ENCODE peak calls at places on chromosomes 7 and 10, in six cellular contexts. One of them, this sample, is unnamed. For H3F3A and H3K4me1, the result is how much of the 10 kb centered on the place peaks cover.

GRCh38 chr7:16422100-16422430 is 727 bp upstream of the CRPPA start:
- DNase-seq in PC-9: no peak
- DNase-seq in GM23248: peak
- DNase-seq in MM.1S: no peak
- DNase-seq in GM23338: no peak
- DNase-seq in PC-3: no peak
- DNase-seq in this sample: no peak

GRCh38 chr7:140512317-140513000 is 33.2 kb upstream of the MKRN1 start:
- DNase-seq in PC-9: peak
- DNase-seq in GM23248: peak
- DNase-seq in MM.1S: no peak
- DNase-seq in GM23338: no peak
- DNase-seq in PC-3: peak
- DNase-seq in this sample: no peak

GRCh38 chr7:24378871-24379608 is 95.0 kb downstream of the NPY start:
- DNase-seq in PC-9: peak
- DNase-seq in GM23248: peak
- DNase-seq in MM.1S: no peak
- DNase-seq in GM23338: no peak
- DNase-seq in PC-3: peak
- DNase-seq in this sample: no peak

GRCh38 chr10:3869036-3869435 is 84.0 kb upstream of the KLF6 start:
- DNase-seq in PC-9: no peak
- DNase-seq in GM23248: no peak
- DNase-seq in MM.1S: no peak
- DNase-seq in GM23338: no peak
- DNase-seq in PC-3: no peak
- DNase-seq in this sample: no peak

GRCh38 chr7:102106625-102107024 is 180.0 kb upstream of the SH2B2 start:
- DNase-seq in PC-9: no peak
- DNase-seq in GM23248: peak
- DNase-seq in MM.1S: no peak
- DNase-seq in GM23338: no peak
- DNase-seq in PC-3: no peak
- DNase-seq in this sample: no peak

GRCh38 chr10:129320340-129320739 is 146.7 kb upstream of the MGMT start:
- DNase-seq in PC-9: no peak
- DNase-seq in GM23248: no peak
- DNase-seq in MM.1S: no peak
- DNase-seq in GM23338: no peak
- DNase-seq in PC-3: no peak
- DNase-seq in this sample: no peak

GRCh38 chr10:1526427-1527055 is 210.8 kb downstream of the ADARB2 start:
- DNase-seq in PC-9: no peak
- DNase-seq in GM23248: no peak
- DNase-seq in MM.1S: no peak
- DNase-seq in GM23338: no peak
- DNase-seq in PC-3: no peak
- DNase-seq in this sample: no peak

GRCh38 chr10:13056461-13057077 is 43.4 kb upstream of the OPTN start:
- DNase-seq in PC-9: peak
- DNase-seq in GM23248: peak
- DNase-seq in MM.1S: no peak
- DNase-seq in GM23338: peak
- DNase-seq in PC-3: peak
- DNase-seq in this sample: peak

GRCh38 chr10:89888647-89889046 is 187.3 kb downstream of the KIF20B start:
- DNase-seq in PC-9: no peak
- DNase-seq in GM23248: no peak
- DNase-seq in MM.1S: peak
- DNase-seq in GM23338: no peak
- DNase-seq in PC-3: no peak
- DNase-seq in this sample: no peak

GRCh38 chr7:132430863-132431822 is 145.1 kb downstream of the PLXNA4 start:
- DNase-seq in PC-9: no peak
- DNase-seq in GM23248: peak
- DNase-seq in MM.1S: no peak
- DNase-seq in GM23338: no peak
- DNase-seq in PC-3: peak
- DNase-seq in this sample: no peak

GRCh38 chr10:92123031-92123450 is 167.8 kb downstream of the CPEB3 start:
- DNase-seq in PC-9: peak
- DNase-seq in GM23248: no peak
- DNase-seq in MM.1S: no peak
- DNase-seq in GM23338: no peak
- DNase-seq in PC-3: peak
- DNase-seq in this sample: no peak

GRCh38 chr10:120746016-120746755 is 105.0 kb upstream of the WDR11 start:
- DNase-seq in PC-9: no peak
- DNase-seq in GM23248: no peak
- DNase-seq in MM.1S: no peak
- DNase-seq in GM23338: no peak
- DNase-seq in PC-3: no peak
- DNase-seq in this sample: no peak

GRCh38 chr10:124646483-124647352 is 97.5 kb downstream of the FAM53B start:
- DNase-seq in PC-9: peak
- DNase-seq in GM23248: peak
- DNase-seq in MM.1S: no peak
- DNase-seq in GM23338: no peak
- DNase-seq in PC-3: no peak
- DNase-seq in this sample: no peak

GRCh38 chr10:84269773-84270172 is 24.9 kb downstream of the RGR start:
- DNase-seq in PC-9: peak
- DNase-seq in GM23248: peak
- DNase-seq in MM.1S: no peak
- DNase-seq in GM23338: no peak
- DNase-seq in PC-3: peak
- DNase-seq in this sample: no peak

GRCh38 chr10:50557130-50557682 is 66.5 kb downstream of the SGMS1 start:
- DNase-seq in PC-9: no peak
- DNase-seq in GM23248: peak
- DNase-seq in MM.1S: no peak
- DNase-seq in GM23338: no peak
- DNase-seq in PC-3: no peak
- DNase-seq in this sample: no peak

GRCh38 chr10:91088300-91089140 is 131.9 kb upstream of the PCGF5 start:
- DNase-seq in PC-9: no peak
- DNase-seq in GM23248: peak
- DNase-seq in MM.1S: peak
- DNase-seq in GM23338: peak
- DNase-seq in PC-3: peak
- DNase-seq in this sample: no peak

GRCh38 chr10:71084061-71084817 is 128.1 kb upstream of the UNC5B start:
- DNase-seq in PC-9: no peak
- DNase-seq in GM23248: no peak
- DNase-seq in MM.1S: no peak
- DNase-seq in GM23338: no peak
- DNase-seq in PC-3: no peak
- DNase-seq in this sample: no peak

GRCh38 chr7:157471259-157472125 is 134.7 kb downstream of the DNAJB6 start:
- DNase-seq in PC-9: no peak
- DNase-seq in GM23248: no peak
- DNase-seq in MM.1S: no peak
- DNase-seq in GM23338: no peak
- DNase-seq in PC-3: no peak
- DNase-seq in this sample: no peak

GRCh38 chr7:38975944-38976392 is 1.7 kb upstream of the POU6F2 start:
- DNase-seq in PC-9: no peak
- DNase-seq in GM23248: peak
- DNase-seq in MM.1S: no peak
- DNase-seq in GM23338: peak
- DNase-seq in PC-3: no peak
- DNase-seq in this sample: peak

GRCh38 chr10:69801094-69801433 is 642 bp upstream of the COL13A1 start:
- DNase-seq in PC-9: peak
- DNase-seq in GM23248: peak
- DNase-seq in MM.1S: peak
- DNase-seq in GM23338: peak
- DNase-seq in PC-3: peak
- DNase-seq in this sample: peak

GRCh38 chr10:86755740-86756510 is 494 bp upstream of the BMPR1A start:
- DNase-seq in PC-9: peak
- DNase-seq in GM23248: peak
- DNase-seq in MM.1S: peak
- DNase-seq in GM23338: peak
- DNase-seq in PC-3: peak
- DNase-seq in this sample: peak

GRCh38 chr7:18384491-18385143 is 110.9 kb upstream of the HDAC9 start:
- DNase-seq in PC-9: no peak
- DNase-seq in GM23248: no peak
- DNase-seq in MM.1S: no peak
- DNase-seq in GM23338: peak
- DNase-seq in PC-3: no peak
- DNase-seq in this sample: peak

GRCh38 chr7:68776326-68776725 is 821.9 kb upstream of the AUTS2 start:
- DNase-seq in PC-9: no peak
- DNase-seq in GM23248: no peak
- DNase-seq in MM.1S: no peak
- DNase-seq in GM23338: no peak
- DNase-seq in PC-3: no peak
- DNase-seq in this sample: no peak

GRCh38 chr10:33095867-33096479 is 137.9 kb upstream of the ITGB1 start:
- DNase-seq in PC-9: no peak
- DNase-seq in GM23248: no peak
- DNase-seq in MM.1S: no peak
- DNase-seq in GM23338: peak
- DNase-seq in PC-3: no peak
- DNase-seq in this sample: no peak

GRCh38 chr10:33100996-33101747 is 143.1 kb upstream of the ITGB1 start:
- DNase-seq in PC-9: no peak
- DNase-seq in GM23248: no peak
- DNase-seq in MM.1S: no peak
- DNase-seq in GM23338: no peak
- DNase-seq in PC-3: no peak
- DNase-seq in this sample: no peak

GRCh38 chr10:33098966-33099663 is 141.1 kb upstream of the ITGB1 start:
- DNase-seq in PC-9: no peak
- DNase-seq in GM23248: peak
- DNase-seq in MM.1S: no peak
- DNase-seq in GM23338: no peak
- DNase-seq in PC-3: no peak
- DNase-seq in this sample: no peak

GRCh38 chr10:33102071-33102470 is 144.0 kb upstream of the ITGB1 start:
- DNase-seq in PC-9: no peak
- DNase-seq in GM23248: no peak
- DNase-seq in MM.1S: no peak
- DNase-seq in GM23338: no peak
- DNase-seq in PC-3: no peak
- DNase-seq in this sample: no peak

GRCh38 chr10:33099748-33100147 is 141.7 kb upstream of the ITGB1 start:
- DNase-seq in PC-9: no peak
- DNase-seq in GM23248: peak
- DNase-seq in MM.1S: no peak
- DNase-seq in GM23338: no peak
- DNase-seq in PC-3: no peak
- DNase-seq in this sample: no peak
- H3F3A ChIP-seq in PC-9: under half
- H3F3A ChIP-seq in GM23248: under half
- H3F3A ChIP-seq in MM.1S: under half
- H3F3A ChIP-seq in GM23338: under half
- H3F3A ChIP-seq in PC-3: under half
- H3F3A ChIP-seq in this sample: under half

GRCh38 chr10:31623466-31623865 is 304.4 kb downstream of the ZEB1 start:
- DNase-seq in PC-9: no peak
- DNase-seq in GM23248: peak
- DNase-seq in MM.1S: no peak
- DNase-seq in GM23338: no peak
- DNase-seq in PC-3: no peak
- DNase-seq in this sample: no peak
- TF ChIP-seq EZH2 in PC-9: no peak
- TF ChIP-seq EZH2 in GM23248: no peak
- TF ChIP-seq EZH2 in MM.1S: no peak
- TF ChIP-seq EZH2 in GM23338: no peak
- TF ChIP-seq EZH2 in PC-3: no peak
- TF ChIP-seq EZH2 in this sample: no peak

GRCh38 chr7:25851332-25852248 is 300.4 kb upstream of the NFE2L3 start:
- DNase-seq in PC-9: peak
- DNase-seq in GM23248: peak
- DNase-seq in MM.1S: peak
- DNase-seq in GM23338: peak
- DNase-seq in PC-3: peak
- DNase-seq in this sample: peak

GRCh38 chr7:25850730-25851129 is 301.3 kb upstream of the NFE2L3 start:
- DNase-seq in PC-9: no peak
- DNase-seq in GM23248: no peak
- DNase-seq in MM.1S: no peak
- DNase-seq in GM23338: no peak
- DNase-seq in PC-3: no peak
- DNase-seq in this sample: no peak

GRCh38 chr7:25847331-25848070 is 304.5 kb upstream of the NFE2L3 start:
- DNase-seq in PC-9: no peak
- DNase-seq in GM23248: peak
- DNase-seq in MM.1S: no peak
- DNase-seq in GM23338: no peak
- DNase-seq in PC-3: peak
- DNase-seq in this sample: no peak

GRCh38 chr7:25852249-25852994 is 299.6 kb upstream of the NFE2L3 start:
- DNase-seq in PC-9: no peak
- DNase-seq in GM23248: peak
- DNase-seq in MM.1S: peak
- DNase-seq in GM23338: peak
- DNase-seq in PC-3: no peak
- DNase-seq in this sample: peak

GRCh38 chr7:25849361-25850184 is 302.4 kb upstream of the NFE2L3 start:
- DNase-seq in PC-9: no peak
- DNase-seq in GM23248: peak
- DNase-seq in MM.1S: no peak
- DNase-seq in GM23338: no peak
- DNase-seq in PC-3: peak
- DNase-seq in this sample: no peak
- H3K4me1 ChIP-seq in PC-9: under half
- H3K4me1 ChIP-seq in GM23248: half or more
- H3K4me1 ChIP-seq in MM.1S: under half
- H3K4me1 ChIP-seq in GM23338: under half
- H3K4me1 ChIP-seq in PC-3: under half
- H3K4me1 ChIP-seq in this sample: under half

GRCh38 chr7:5695037-5695708 is 86.3 kb downstream of the RNF216 start:
- DNase-seq in PC-9: no peak
- DNase-seq in GM23248: peak
- DNase-seq in MM.1S: no peak
- DNase-seq in GM23338: no peak
- DNase-seq in PC-3: no peak
- DNase-seq in this sample: no peak

GRCh38 chr7:5695709-5696345 is 85.6 kb downstream of the RNF216 start:
- DNase-seq in PC-9: no peak
- DNase-seq in GM23248: peak
- DNase-seq in MM.1S: no peak
- DNase-seq in GM23338: no peak
- DNase-seq in PC-3: no peak
- DNase-seq in this sample: no peak

GRCh38 chr7:5693529-5693928 is 87.9 kb downstream of the RNF216 start:
- DNase-seq in PC-9: peak
- DNase-seq in GM23248: peak
- DNase-seq in MM.1S: peak
- DNase-seq in GM23338: peak
- DNase-seq in PC-3: peak
- DNase-seq in this sample: no peak

GRCh38 chr7:5692845-5693278 is 88.6 kb downstream of the RNF216 start:
- DNase-seq in PC-9: peak
- DNase-seq in GM23248: peak
- DNase-seq in MM.1S: no peak
- DNase-seq in GM23338: no peak
- DNase-seq in PC-3: peak
- DNase-seq in this sample: no peak

GRCh38 chr7:5694221-5694754 is 87.2 kb downstream of the RNF216 start:
- DNase-seq in PC-9: no peak
- DNase-seq in GM23248: peak
- DNase-seq in MM.1S: no peak
- DNase-seq in GM23338: no peak
- DNase-seq in PC-3: peak
- DNase-seq in this sample: no peak
- H3F3A ChIP-seq in PC-9: under half
- H3F3A ChIP-seq in GM23248: half or more
- H3F3A ChIP-seq in MM.1S: under half
- H3F3A ChIP-seq in GM23338: under half
- H3F3A ChIP-seq in PC-3: under half
- H3F3A ChIP-seq in this sample: under half

This sample was measured in neural progenitor cell.